ENCODE peak calls at places on chromosomes 4 and X, in seven cellular contexts. One of them, this sample, is unnamed.

GRCh38 chrX:39487166-39488006 is 610.4 kb downstream of the BCOR start:
- DNase-seq in AG20443: no peak
- DNase-seq in HCEC 1CT: no peak
- DNase-seq in C1 segment of cervical spinal cord: no peak
- DNase-seq in endothelial cell: no peak
- DNase-seq in NCI-H2171 treated with DMSO at 0.1 percent for 48 hours: no peak
- DNase-seq in MCF 10A: no peak
- DNase-seq in this sample: no peak

GRCh38 chr4:24488399-24489164 is 95.8 kb downstream of the DHX15 start:
- DNase-seq in AG20443: peak
- DNase-seq in HCEC 1CT: peak
- DNase-seq in C1 segment of cervical spinal cord: peak
- DNase-seq in endothelial cell: peak
- DNase-seq in NCI-H2171 treated with DMSO at 0.1 percent for 48 hours: peak
- DNase-seq in MCF 10A: peak
- DNase-seq in this sample: no peak

GRCh38 chrX:36480441-36480990 is 527.6 kb upstream of the FAM47C start:
- DNase-seq in AG20443: no peak
- DNase-seq in HCEC 1CT: no peak
- DNase-seq in C1 segment of cervical spinal cord: no peak
- DNase-seq in endothelial cell: no peak
- DNase-seq in NCI-H2171 treated with DMSO at 0.1 percent for 48 hours: no peak
- DNase-seq in MCF 10A: no peak
- DNase-seq in this sample: no peak

GRCh38 chr4:172596206-172596605 is 572.4 kb upstream of the GALNT7 start:
- DNase-seq in AG20443: no peak
- DNase-seq in HCEC 1CT: no peak
- DNase-seq in C1 segment of cervical spinal cord: no peak
- DNase-seq in endothelial cell: no peak
- DNase-seq in NCI-H2171 treated with DMSO at 0.1 percent for 48 hours: no peak
- DNase-seq in MCF 10A: no peak
- DNase-seq in this sample: no peak

GRCh38 chr4:140819621-140820020 is 63.4 kb upstream of the TBC1D9 start:
- DNase-seq in AG20443: no peak
- DNase-seq in HCEC 1CT: no peak
- DNase-seq in C1 segment of cervical spinal cord: no peak
- DNase-seq in endothelial cell: no peak
- DNase-seq in NCI-H2171 treated with DMSO at 0.1 percent for 48 hours: no peak
- DNase-seq in MCF 10A: no peak
- DNase-seq in this sample: no peak

GRCh38 chr4:123452585-123452984 is 56.0 kb downstream of the SPRY1 start:
- DNase-seq in AG20443: peak
- DNase-seq in HCEC 1CT: peak
- DNase-seq in C1 segment of cervical spinal cord: no peak
- DNase-seq in endothelial cell: no peak
- DNase-seq in NCI-H2171 treated with DMSO at 0.1 percent for 48 hours: peak
- DNase-seq in MCF 10A: peak
- DNase-seq in this sample: no peak

GRCh38 chr4:132992686-132993085 is 156.4 kb upstream of the PCDH10 start:
- DNase-seq in AG20443: no peak
- DNase-seq in HCEC 1CT: no peak
- DNase-seq in C1 segment of cervical spinal cord: no peak
- DNase-seq in endothelial cell: no peak
- DNase-seq in NCI-H2171 treated with DMSO at 0.1 percent for 48 hours: no peak
- DNase-seq in MCF 10A: no peak
- DNase-seq in this sample: no peak

GRCh38 chrX:54447461-54447860 is 7.3 kb downstream of the TSR2 start:
- DNase-seq in AG20443: no peak
- DNase-seq in HCEC 1CT: no peak
- DNase-seq in C1 segment of cervical spinal cord: no peak
- DNase-seq in endothelial cell: no peak
- DNase-seq in NCI-H2171 treated with DMSO at 0.1 percent for 48 hours: no peak
- DNase-seq in MCF 10A: peak
- DNase-seq in this sample: no peak

GRCh38 chrX:103817502-103817901 is 14.6 kb downstream of the RAB9B start:
- DNase-seq in AG20443: peak
- DNase-seq in HCEC 1CT: peak
- DNase-seq in C1 segment of cervical spinal cord: no peak
- DNase-seq in endothelial cell: peak
- DNase-seq in NCI-H2171 treated with DMSO at 0.1 percent for 48 hours: peak
- DNase-seq in MCF 10A: peak
- DNase-seq in this sample: no peak

GRCh38 chr4:80803337-80803736 is 227.2 kb upstream of the BMP3 start:
- DNase-seq in AG20443: no peak
- DNase-seq in HCEC 1CT: no peak
- DNase-seq in C1 segment of cervical spinal cord: no peak
- DNase-seq in endothelial cell: no peak
- DNase-seq in NCI-H2171 treated with DMSO at 0.1 percent for 48 hours: no peak
- DNase-seq in MCF 10A: no peak
- DNase-seq in this sample: no peak

GRCh38 chrX:31706456-31706855 is 634.6 kb upstream of the FTHL17 start:
- DNase-seq in AG20443: no peak
- DNase-seq in HCEC 1CT: no peak
- DNase-seq in C1 segment of cervical spinal cord: no peak
- DNase-seq in endothelial cell: no peak
- DNase-seq in NCI-H2171 treated with DMSO at 0.1 percent for 48 hours: no peak
- DNase-seq in MCF 10A: no peak
- DNase-seq in this sample: no peak

GRCh38 chrX:65035451-65035779 is 59.2 kb upstream of the ZC4H2 start:
- DNase-seq in AG20443: no peak
- DNase-seq in HCEC 1CT: no peak
- DNase-seq in C1 segment of cervical spinal cord: peak
- DNase-seq in endothelial cell: peak
- DNase-seq in NCI-H2171 treated with DMSO at 0.1 percent for 48 hours: no peak
- DNase-seq in MCF 10A: no peak
- DNase-seq in this sample: peak

GRCh38 chr4:106273831-106274230 is 42.2 kb downstream of the TBCK start:
- DNase-seq in AG20443: no peak
- DNase-seq in HCEC 1CT: peak
- DNase-seq in C1 segment of cervical spinal cord: no peak
- DNase-seq in endothelial cell: no peak
- DNase-seq in NCI-H2171 treated with DMSO at 0.1 percent for 48 hours: no peak
- DNase-seq in MCF 10A: no peak
- DNase-seq in this sample: no peak

GRCh38 chr4:103482471-103482870 is 237.3 kb downstream of the TACR3 start:
- DNase-seq in AG20443: no peak
- DNase-seq in HCEC 1CT: no peak
- DNase-seq in C1 segment of cervical spinal cord: no peak
- DNase-seq in endothelial cell: no peak
- DNase-seq in NCI-H2171 treated with DMSO at 0.1 percent for 48 hours: no peak
- DNase-seq in MCF 10A: no peak
- DNase-seq in this sample: no peak

GRCh38 chr4:47882228-47882627 is 32.2 kb downstream of the NFXL1 start:
- DNase-seq in AG20443: no peak
- DNase-seq in HCEC 1CT: no peak
- DNase-seq in C1 segment of cervical spinal cord: no peak
- DNase-seq in endothelial cell: no peak
- DNase-seq in NCI-H2171 treated with DMSO at 0.1 percent for 48 hours: no peak
- DNase-seq in MCF 10A: no peak
- DNase-seq in this sample: no peak

GRCh38 chr4:123109129-123109528 is 186.7 kb upstream of the NUDT6 start:
- DNase-seq in AG20443: no peak
- DNase-seq in HCEC 1CT: no peak
- DNase-seq in C1 segment of cervical spinal cord: no peak
- DNase-seq in endothelial cell: no peak
- DNase-seq in NCI-H2171 treated with DMSO at 0.1 percent for 48 hours: no peak
- DNase-seq in MCF 10A: no peak
- DNase-seq in this sample: no peak

GRCh38 chr4:111535792-111536191 is 609.5 kb upstream of the FAM241A start:
- DNase-seq in AG20443: no peak
- DNase-seq in HCEC 1CT: no peak
- DNase-seq in C1 segment of cervical spinal cord: no peak
- DNase-seq in endothelial cell: no peak
- DNase-seq in NCI-H2171 treated with DMSO at 0.1 percent for 48 hours: no peak
- DNase-seq in MCF 10A: no peak
- DNase-seq in this sample: no peak

GRCh38 chr4:173486714-173487392 is 43.2 kb downstream of the HAND2 start:
- DNase-seq in AG20443: no peak
- DNase-seq in HCEC 1CT: no peak
- DNase-seq in C1 segment of cervical spinal cord: no peak
- DNase-seq in endothelial cell: no peak
- DNase-seq in NCI-H2171 treated with DMSO at 0.1 percent for 48 hours: peak
- DNase-seq in MCF 10A: no peak
- DNase-seq in this sample: no peak

GRCh38 chr4:185723619-185724150 is 88.3 kb downstream of the SORBS2 start:
- DNase-seq in AG20443: no peak
- DNase-seq in HCEC 1CT: no peak
- DNase-seq in C1 segment of cervical spinal cord: no peak
- DNase-seq in endothelial cell: no peak
- DNase-seq in NCI-H2171 treated with DMSO at 0.1 percent for 48 hours: no peak
- DNase-seq in MCF 10A: no peak
- DNase-seq in this sample: no peak

GRCh38 chr4:94889961-94890360 is 132.2 kb downstream of the BMPR1B start:
- DNase-seq in AG20443: peak
- DNase-seq in HCEC 1CT: peak
- DNase-seq in C1 segment of cervical spinal cord: no peak
- DNase-seq in endothelial cell: no peak
- DNase-seq in NCI-H2171 treated with DMSO at 0.1 percent for 48 hours: no peak
- DNase-seq in MCF 10A: peak
- DNase-seq in this sample: no peak

GRCh38 chr4:54954656-54955388 is 170.6 kb downstream of the KDR start:
- DNase-seq in AG20443: no peak
- DNase-seq in HCEC 1CT: no peak
- DNase-seq in C1 segment of cervical spinal cord: no peak
- DNase-seq in endothelial cell: no peak
- DNase-seq in NCI-H2171 treated with DMSO at 0.1 percent for 48 hours: no peak
- DNase-seq in MCF 10A: no peak
- DNase-seq in this sample: no peak

GRCh38 chrX:104659037-104659744 is 93.2 kb downstream of the IL1RAPL2 start:
- DNase-seq in AG20443: no peak
- DNase-seq in HCEC 1CT: no peak
- DNase-seq in C1 segment of cervical spinal cord: no peak
- DNase-seq in endothelial cell: no peak
- DNase-seq in NCI-H2171 treated with DMSO at 0.1 percent for 48 hours: no peak
- DNase-seq in MCF 10A: peak
- DNase-seq in this sample: no peak

GRCh38 chr4:123546661-123547060 is 150.1 kb downstream of the SPRY1 start:
- DNase-seq in AG20443: no peak
- DNase-seq in HCEC 1CT: no peak
- DNase-seq in C1 segment of cervical spinal cord: no peak
- DNase-seq in endothelial cell: no peak
- DNase-seq in NCI-H2171 treated with DMSO at 0.1 percent for 48 hours: no peak
- DNase-seq in MCF 10A: no peak
- DNase-seq in this sample: no peak

GRCh38 chr4:77629885-77630284 is 24.3 kb downstream of the CXCL13 start:
- DNase-seq in AG20443: no peak
- DNase-seq in HCEC 1CT: no peak
- DNase-seq in C1 segment of cervical spinal cord: no peak
- DNase-seq in endothelial cell: no peak
- DNase-seq in NCI-H2171 treated with DMSO at 0.1 percent for 48 hours: no peak
- DNase-seq in MCF 10A: no peak
- DNase-seq in this sample: no peak

GRCh38 chr4:169099775-169100180 is 89.7 kb upstream of the CBR4 start:
- DNase-seq in AG20443: no peak
- DNase-seq in HCEC 1CT: no peak
- DNase-seq in C1 segment of cervical spinal cord: no peak
- DNase-seq in endothelial cell: no peak
- DNase-seq in NCI-H2171 treated with DMSO at 0.1 percent for 48 hours: no peak
- DNase-seq in MCF 10A: no peak
- DNase-seq in this sample: no peak

GRCh38 chrX:86887341-86887740 is 630.3 kb upstream of the KLHL4 start:
- DNase-seq in AG20443: no peak
- DNase-seq in HCEC 1CT: no peak
- DNase-seq in C1 segment of cervical spinal cord: no peak
- DNase-seq in endothelial cell: no peak
- DNase-seq in NCI-H2171 treated with DMSO at 0.1 percent for 48 hours: no peak
- DNase-seq in MCF 10A: no peak
- DNase-seq in this sample: no peak

GRCh38 chr4:93832097-93832496 is 3.5 kb downstream of the ATOH1 start:
- DNase-seq in AG20443: no peak
- DNase-seq in HCEC 1CT: no peak
- DNase-seq in C1 segment of cervical spinal cord: no peak
- DNase-seq in endothelial cell: no peak
- DNase-seq in NCI-H2171 treated with DMSO at 0.1 percent for 48 hours: no peak
- DNase-seq in MCF 10A: no peak
- DNase-seq in this sample: no peak

GRCh38 chr4:5990446-5991160 is 27.6 kb downstream of the C4orf50 start:
- DNase-seq in AG20443: no peak
- DNase-seq in HCEC 1CT: no peak
- DNase-seq in C1 segment of cervical spinal cord: no peak
- DNase-seq in endothelial cell: no peak
- DNase-seq in NCI-H2171 treated with DMSO at 0.1 percent for 48 hours: no peak
- DNase-seq in MCF 10A: no peak
- DNase-seq in this sample: no peak

GRCh38 chrX:40094900-40095587 is 2.7 kb downstream of the BCOR start:
- DNase-seq in AG20443: no peak
- DNase-seq in HCEC 1CT: no peak
- DNase-seq in C1 segment of cervical spinal cord: no peak
- DNase-seq in endothelial cell: no peak
- DNase-seq in NCI-H2171 treated with DMSO at 0.1 percent for 48 hours: no peak
- DNase-seq in MCF 10A: no peak
- DNase-seq in this sample: no peak

GRCh38 chrX:130224810-130225209 is 43.9 kb downstream of the ZNF280C start:
- DNase-seq in AG20443: no peak
- DNase-seq in HCEC 1CT: no peak
- DNase-seq in C1 segment of cervical spinal cord: no peak
- DNase-seq in endothelial cell: no peak
- DNase-seq in NCI-H2171 treated with DMSO at 0.1 percent for 48 hours: no peak
- DNase-seq in MCF 10A: peak
- DNase-seq in this sample: no peak

GRCh38 chrX:107747596-107748161 is 27.9 kb downstream of the TSC22D3 start:
- DNase-seq in AG20443: peak
- DNase-seq in HCEC 1CT: peak
- DNase-seq in C1 segment of cervical spinal cord: no peak
- DNase-seq in endothelial cell: no peak
- DNase-seq in NCI-H2171 treated with DMSO at 0.1 percent for 48 hours: peak
- DNase-seq in MCF 10A: peak
- DNase-seq in this sample: no peak

GRCh38 chr4:143084566-143084965 is 100.2 kb upstream of the USP38 start:
- DNase-seq in AG20443: no peak
- DNase-seq in HCEC 1CT: no peak
- DNase-seq in C1 segment of cervical spinal cord: no peak
- DNase-seq in endothelial cell: no peak
- DNase-seq in NCI-H2171 treated with DMSO at 0.1 percent for 48 hours: no peak
- DNase-seq in MCF 10A: no peak
- DNase-seq in this sample: no peak

GRCh38 chrX:67614006-67614405 is 70.2 kb downstream of the AR start:
- DNase-seq in AG20443: no peak
- DNase-seq in HCEC 1CT: no peak
- DNase-seq in C1 segment of cervical spinal cord: no peak
- DNase-seq in endothelial cell: no peak
- DNase-seq in NCI-H2171 treated with DMSO at 0.1 percent for 48 hours: no peak
- DNase-seq in MCF 10A: no peak
- DNase-seq in this sample: no peak

GRCh38 chr4:47068986-47069385 is 37.6 kb downstream of the GABRB1 start:
- DNase-seq in AG20443: no peak
- DNase-seq in HCEC 1CT: no peak
- DNase-seq in C1 segment of cervical spinal cord: no peak
- DNase-seq in endothelial cell: no peak
- DNase-seq in NCI-H2171 treated with DMSO at 0.1 percent for 48 hours: no peak
- DNase-seq in MCF 10A: no peak
- DNase-seq in this sample: no peak

GRCh38 chrX:41828821-41829220 is 94.5 kb downstream of the CASK start:
- DNase-seq in AG20443: no peak
- DNase-seq in HCEC 1CT: peak
- DNase-seq in C1 segment of cervical spinal cord: no peak
- DNase-seq in endothelial cell: no peak
- DNase-seq in NCI-H2171 treated with DMSO at 0.1 percent for 48 hours: no peak
- DNase-seq in MCF 10A: no peak
- DNase-seq in this sample: no peak

GRCh38 chrX:119605398-119605738 is 856 bp downstream of the NKRF start:
- DNase-seq in AG20443: peak
- DNase-seq in HCEC 1CT: no peak
- DNase-seq in C1 segment of cervical spinal cord: peak
- DNase-seq in endothelial cell: no peak
- DNase-seq in NCI-H2171 treated with DMSO at 0.1 percent for 48 hours: no peak
- DNase-seq in MCF 10A: no peak
- DNase-seq in this sample: no peak

GRCh38 chr4:142452132-142452855 is 393.8 kb downstream of the INPP4B start:
- DNase-seq in AG20443: peak
- DNase-seq in HCEC 1CT: peak
- DNase-seq in C1 segment of cervical spinal cord: no peak
- DNase-seq in endothelial cell: no peak
- DNase-seq in NCI-H2171 treated with DMSO at 0.1 percent for 48 hours: no peak
- DNase-seq in MCF 10A: no peak
- DNase-seq in this sample: no peak